ENCODE peak calls at places on chromosomes 5 and 9, in five cellular contexts. V is H7, B is iris pigment epithelial cell, K is NCI-H774, E is B cell. T is an unnamed sample.

GRCh38 chr5:176612855-176613254 is 2.9 kb upstream of the GPRIN1 start:
- DNase-seq in V (no peak), B (no peak), K (no peak), E (no peak), T (no peak)

GRCh38 chr5:154371687-154372086 is 74.1 kb upstream of the SAP30L start:
- DNase-seq in V (no peak), B (peak), K (no peak), E (no peak), T (no peak)

GRCh38 chr5:130017173-130017572 is 112.9 kb downstream of the CHSY3 start:
- DNase-seq in V (no peak), B (no peak), K (no peak), E (no peak), T (no peak)

GRCh38 chr5:173592050-173592669 is 24.3 kb downstream of the BOD1 start:
- DNase-seq in V (peak), B (no peak), K (no peak), E (no peak), T (no peak)

GRCh38 chr5:91361055-91361701 is 21.9 kb downstream of the ARRDC3 start:
- DNase-seq in V (no peak), B (peak), K (no peak), E (no peak), T (no peak)

GRCh38 chr5:114363837-114364236 is 2.0 kb downstream of the KCNN2 start:
- DNase-seq in V (peak), B (no peak), K (no peak), E (no peak), T (peak)

GRCh38 chr5:54251981-54252380 is 58.4 kb downstream of the ARL15 start:
- DNase-seq in V (no peak), B (peak), K (no peak), E (no peak), T (no peak)

GRCh38 chr9:84189901-84190300 is 150.7 kb downstream of the SLC28A3 start:
- DNase-seq in V (no peak), B (no peak), K (no peak), E (no peak), T (no peak)

GRCh38 chr9:93680445-93681315 is 104.3 kb downstream of the PHF2 start:
- DNase-seq in V (peak), B (no peak), K (no peak), E (peak), T (no peak)

GRCh38 chr5:36661446-36662220 is 55.2 kb downstream of the SLC1A3 start:
- DNase-seq in V (no peak), B (no peak), K (no peak), E (no peak), T (no peak)

GRCh38 chr9:98334796-98335195 is 79.3 kb upstream of the TBC1D2 start:
- DNase-seq in V (no peak), B (no peak), K (no peak), E (no peak), T (no peak)

GRCh38 chr9:85453850-85454249 is 287.9 kb downstream of the AGTPBP1 start:
- DNase-seq in V (no peak), B (no peak), K (no peak), E (no peak), T (no peak)

GRCh38 chr5:149849990-149850910 is 94.3 kb downstream of the PDE6A start:
- DNase-seq in V (no peak), B (no peak), K (no peak), E (no peak), T (no peak)

GRCh38 chr5:173498286-173498685 is 118.2 kb downstream of the BOD1 start:
- DNase-seq in V (no peak), B (peak), K (no peak), E (no peak), T (no peak)

GRCh38 chr9:93702261-93702660 is 125.9 kb downstream of the PHF2 start:
- DNase-seq in V (peak), B (no peak), K (no peak), E (no peak), T (no peak)

GRCh38 chr9:4292781-4293180 is 7.1 kb downstream of the GLIS3 start:
- DNase-seq in V (no peak), B (peak), K (no peak), E (no peak), T (no peak)

GRCh38 chr9:91338681-91339080 is 23.0 kb downstream of the AUH start:
- DNase-seq in V (no peak), B (no peak), K (no peak), E (no peak), T (no peak)